ENCODE peak calls at places on chromosomes 2 and 18, in five cellular contexts. Z is ovary, Q is upper lobe of left lung, R is heart left ventricle, I is IMR-90. K is an unnamed sample.

GRCh38 chr2:207123776-207124391 is 41.9 kb downstream of the KLF7 start:
- DNase-seq in Q (no peak), Z (no peak), I (no peak), R (peak), K (no peak)

GRCh38 chr2:236503100-236503499 is 66.5 kb upstream of the ACKR3 start:
- DNase-seq in R (no peak), Q (no peak), Z (no peak), I (no peak), K (no peak)

GRCh38 chr2:136492901-136493300 is 272.4 kb upstream of the THSD7B start:
- DNase-seq in Q (no peak), I (no peak), Z (no peak), R (no peak), K (no peak)

GRCh38 chr2:218396688-218397501 is 2.8 kb upstream of the CTDSP1 start:
- DNase-seq in R (peak), I (peak), Q (peak), Z (peak), K (peak)

GRCh38 chr2:176399199-176399598 is 130.0 kb downstream of the MTX2 start:
- DNase-seq in Z (no peak), R (no peak), I (no peak), Q (no peak), K (no peak)

GRCh38 chr2:20357588-20358394 is 7.1 kb upstream of the PUM2 start:
- DNase-seq in Q (no peak), Z (no peak), R (no peak), I (no peak), K (no peak)

GRCh38 chr2:64785245-64785644 is 131.5 kb upstream of the SERTAD2 start:
- DNase-seq in Q (no peak), R (no peak), Z (no peak), I (no peak), K (no peak)

GRCh38 chr2:190407662-190408537 is at the start of gene MFSD6:
- DNase-seq in Q (peak), I (no peak), Z (peak), R (peak), K (peak)

GRCh38 chr2:74937221-74937880 is 21.1 kb upstream of the POLE4 start:
- DNase-seq in R (no peak), Q (no peak), Z (no peak), I (no peak), K (no peak)

GRCh38 chr2:223100061-223100511 is 48.1 kb downstream of the KCNE4 start:
- DNase-seq in Z (peak), I (peak), R (peak), Q (no peak), K (peak)

GRCh38 chr2:210399440-210400041 is 77.0 kb downstream of the LANCL1 start:
- DNase-seq in I (peak), Z (no peak), Q (no peak), R (no peak), K (no peak)

GRCh38 chr2:8586397-8587051 is 95.3 kb upstream of the ID2 start:
- DNase-seq in R (peak), Z (no peak), I (no peak), Q (no peak), K (no peak)

GRCh38 chr2:96330407-96330806 is 5.2 kb upstream of the NCAPH start:
- DNase-seq in I (peak), Z (no peak), Q (peak), R (no peak), K (peak)

GRCh38 chr2:207746131-207746530 is 23.6 kb downstream of the FZD5 start:
- DNase-seq in Q (peak), R (peak), Z (peak), I (peak), K (no peak)

GRCh38 chr2:231680284-231680991 is 27.9 kb upstream of the PTMA start:
- DNase-seq in R (no peak), Q (peak), Z (no peak), I (no peak), K (peak)

GRCh38 chr2:240921319-240922233 is 15.4 kb downstream of the CROCC2 start:
- DNase-seq in Z (peak), R (peak), I (peak), Q (peak), K (peak)

GRCh38 chr2:23555944-23556343 is 171.0 kb downstream of the KLHL29 start:
- DNase-seq in I (no peak), R (no peak), Q (no peak), Z (no peak), K (no peak)

GRCh38 chr2:28448738-28449100 is 47.1 kb upstream of the PLB1 start:
- DNase-seq in R (no peak), Z (no peak), Q (no peak), I (no peak), K (no peak)

DNA sequence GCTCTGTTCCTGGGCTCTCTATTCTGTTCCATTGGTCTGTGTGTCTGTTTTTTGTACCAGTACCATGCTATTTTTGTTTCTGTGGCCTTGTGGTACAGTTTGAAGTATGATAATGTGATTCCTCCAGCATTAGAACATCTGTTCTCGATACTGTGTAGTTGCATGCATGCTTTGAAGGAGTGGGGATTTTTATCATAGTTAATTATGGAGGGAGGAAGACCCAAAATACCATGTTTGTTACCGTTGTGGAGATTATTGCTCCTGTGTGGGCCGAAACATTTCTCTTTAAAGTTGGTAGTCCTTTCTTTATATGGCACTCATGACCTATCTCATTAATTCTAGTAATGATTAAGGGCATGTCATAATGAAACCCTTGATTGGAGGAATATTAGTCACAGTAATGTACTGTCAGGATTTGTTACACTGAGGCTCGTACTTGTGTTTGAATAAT is 87.6 kb downstream of the TTC27 start:
- DNase-seq in I (peak), Z (no peak), Q (no peak), R (no peak), K (no peak)
- H3K27ac ChIP-seq in I (no peak), Z (no peak), Q (no peak), R (peak), K (no peak)

DNA sequence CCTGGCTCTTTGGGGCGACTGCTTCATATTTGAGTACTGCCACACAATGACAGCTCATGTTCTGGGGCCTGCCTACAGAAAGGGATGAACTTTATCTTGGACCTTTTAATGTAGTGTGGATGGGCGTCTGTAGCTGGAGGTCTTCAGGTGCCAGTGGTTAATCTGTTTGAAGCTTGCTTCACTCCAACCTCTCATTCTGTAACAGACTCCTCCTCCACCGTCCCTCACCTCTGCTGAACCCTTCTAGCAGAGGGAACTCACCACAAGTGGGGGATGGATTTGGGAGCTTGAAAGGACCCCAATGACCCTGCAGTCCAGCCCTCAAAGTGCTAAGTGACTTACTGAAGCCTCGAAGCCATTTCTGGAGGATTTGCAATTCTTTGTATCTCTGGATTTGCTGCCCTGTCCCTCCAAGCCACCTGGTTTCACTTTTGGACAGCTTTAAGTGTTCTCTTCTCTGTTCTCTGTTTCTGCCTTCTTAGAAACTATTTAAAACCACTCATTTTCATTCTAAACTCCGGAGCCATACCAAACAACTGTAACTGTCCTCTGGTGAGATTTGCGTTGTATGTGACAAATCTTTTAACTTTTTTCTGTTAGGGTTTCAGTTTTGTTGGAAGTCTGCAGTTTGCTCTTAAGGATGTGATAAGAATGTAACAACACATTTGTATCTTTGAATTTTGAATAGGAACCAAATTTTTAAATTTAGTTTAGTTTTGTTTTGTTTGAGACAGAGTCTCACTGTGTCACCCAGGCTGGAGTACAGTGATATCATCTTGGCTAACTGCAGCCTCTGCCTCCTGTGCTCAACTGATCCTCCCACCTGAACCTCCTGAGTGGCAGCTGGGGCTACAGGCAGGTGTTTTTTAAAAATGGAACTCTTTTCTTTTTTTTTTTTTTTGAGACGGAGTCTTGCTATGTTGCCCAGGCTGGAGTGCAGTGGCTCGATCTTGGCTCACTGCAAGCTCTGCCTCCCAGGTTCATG is 37.0 kb upstream of the CASP8 start:
- DNase-seq in Z (no peak), I (no peak), R (no peak), Q (no peak), K (no peak)
- TF ChIP-seq CTCF in Z (no peak), I (no peak), R (no peak), Q (no peak), K (no peak)

DNA sequence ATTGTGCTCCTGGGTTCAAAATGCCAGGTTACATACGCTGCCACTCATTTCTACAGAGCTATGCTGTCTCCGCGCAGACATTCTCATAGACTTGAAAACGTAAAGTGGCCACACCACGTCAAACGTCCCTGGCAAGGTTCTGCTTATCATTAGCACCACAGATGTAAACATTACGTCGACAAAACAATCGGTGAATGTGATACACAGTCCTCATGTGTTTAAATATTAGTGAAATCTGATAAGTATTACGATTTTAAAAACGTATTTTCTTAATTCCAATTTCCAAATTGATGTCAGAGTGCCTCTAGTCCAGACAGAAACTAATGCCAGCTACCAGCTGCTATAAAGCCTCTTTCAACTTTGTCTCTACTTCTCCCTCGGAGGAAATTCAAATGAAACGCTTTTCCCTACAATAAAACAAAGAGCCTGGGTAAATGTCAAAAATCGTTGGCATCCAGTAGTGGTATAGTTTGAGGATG is 1.1 kb downstream of the STK17B start:
- DNase-seq in I (peak), Z (no peak), R (no peak), Q (peak), K (peak)
- TF ChIP-seq POLR2A in I (peak), Z (no peak), R (no peak), Q (no peak), K (no peak)

GRCh38 chr2:40483590-40483989 is 31.7 kb upstream of the SLC8A1 start:
- DNase-seq in Z (no peak), Q (no peak), R (no peak), I (no peak), K (no peak)
- H3K27ac ChIP-seq in Z (no peak), Q (no peak), R (no peak), I (no peak), K (no peak)

GRCh38 chr18:44938396-44939036 is 257.8 kb downstream of the SETBP1 start:
- DNase-seq in Q (no peak), I (no peak), R (no peak), Z (no peak), K (no peak)

GRCh38 chr18:44934894-44935293 is 254.2 kb downstream of the SETBP1 start:
- DNase-seq in Q (no peak), Z (no peak), R (no peak), I (no peak), K (no peak)

GRCh38 chr18:44937985-44938384 is 257.3 kb downstream of the SETBP1 start:
- DNase-seq in Z (no peak), I (no peak), R (no peak), Q (no peak), K (no peak)

GRCh38 chr18:44935455-44935854 is 254.8 kb downstream of the SETBP1 start:
- DNase-seq in Z (no peak), Q (no peak), R (no peak), I (no peak), K (no peak)

GRCh38 chr18:44936485-44936884 is 255.8 kb downstream of the SETBP1 start:
- DNase-seq in R (no peak), Q (no peak), I (no peak), Z (no peak), K (no peak)
- TF ChIP-seq CTCF in R (no peak), Q (no peak), I (no peak), Z (no peak), K (no peak)

GRCh38 chr18:13511961-13512572 is 214.3 kb downstream of the FAM210A start:
- DNase-seq in Q (no peak), Z (no peak), I (no peak), R (no peak), K (no peak)

GRCh38 chr18:13510594-13510993 is 215.8 kb downstream of the FAM210A start:
- DNase-seq in R (no peak), Q (no peak), I (no peak), Z (no peak), K (no peak)

GRCh38 chr18:13514558-13514957 is 211.8 kb downstream of the FAM210A start:
- DNase-seq in R (no peak), Z (no peak), Q (no peak), I (no peak), K (no peak)

GRCh38 chr18:13513481-13513880 is 212.9 kb downstream of the FAM210A start:
- DNase-seq in R (no peak), Q (no peak), I (no peak), Z (no peak), K (peak)

GRCh38 chr18:13513015-13513414 is 213.3 kb downstream of the FAM210A start:
- DNase-seq in Z (no peak), R (no peak), Q (no peak), I (no peak), K (peak)
- TF ChIP-seq POLR2A in Z (no peak), R (no peak), Q (no peak), I (no peak), K (no peak)

GRCh38 chr2:25323612-25324189 is 18.0 kb downstream of the DNMT3A start:
- DNase-seq in Q (no peak), Z (no peak), I (no peak), R (no peak), K (no peak)
- H3K27ac ChIP-seq in Q (no peak), Z (no peak), I (no peak), R (no peak), K (no peak)

GRCh38 chr2:100852999-100853908 is 33.3 kb downstream of the NPAS2 start:
- DNase-seq in R (no peak), Q (no peak), Z (no peak), I (peak), K (no peak)
- TF ChIP-seq CTCF in R (no peak), Q (no peak), Z (no peak), I (no peak), K (no peak)

DNA sequence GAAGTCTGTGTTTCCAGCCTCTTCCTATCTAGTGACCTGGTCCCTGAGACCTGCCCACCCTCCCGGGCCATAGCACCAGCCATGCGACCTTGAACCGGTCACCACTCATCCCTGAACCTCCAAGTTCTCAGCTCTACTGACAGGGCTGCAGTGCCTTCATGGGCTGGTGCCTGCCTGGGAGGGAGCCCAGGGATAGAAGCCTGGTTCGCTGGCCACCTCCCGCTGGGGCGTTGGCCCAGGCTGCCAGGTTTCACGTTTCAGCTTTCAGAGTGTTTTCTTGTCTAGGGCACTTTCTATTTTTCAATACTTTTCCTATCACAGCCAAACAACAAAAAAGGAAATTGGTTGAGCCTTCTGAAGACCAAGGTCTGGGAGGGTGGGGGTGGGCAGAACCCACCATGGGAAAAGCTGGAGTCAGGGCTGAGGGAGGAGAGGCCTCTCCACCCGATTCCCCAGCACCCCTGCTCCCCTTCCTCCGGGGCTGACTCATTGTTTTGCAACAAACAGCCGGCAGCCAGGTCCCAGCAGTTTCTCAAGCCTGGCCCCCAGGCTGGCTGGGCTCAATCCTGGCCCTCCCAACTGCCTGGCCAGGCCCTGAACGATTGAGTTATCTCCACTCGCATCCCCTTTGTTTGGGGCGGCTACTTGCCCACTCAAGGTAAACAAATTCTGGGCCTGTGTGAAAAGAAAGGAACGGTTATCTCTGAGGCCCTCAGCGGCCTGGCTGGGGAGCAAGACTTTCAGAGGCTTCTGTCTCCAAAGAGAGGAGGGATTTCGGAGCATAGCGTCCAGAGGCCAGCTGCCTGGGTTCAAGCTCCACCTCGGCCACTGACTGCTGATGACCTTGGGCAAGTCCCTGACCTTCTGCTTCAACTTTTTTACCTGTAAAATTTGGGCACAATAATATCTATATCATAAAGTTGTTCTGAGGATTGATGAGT is 47.5 kb downstream of the ZFP36L2 start:
- DNase-seq in Z (peak), R (peak), Q (peak), I (peak), K (peak)
- TF ChIP-seq POLR2A in Z (peak), R (no peak), Q (no peak), I (no peak), K (no peak)